ENCODE peak calls at places on chromosomes 2 and 18, in eight cellular contexts. B is fibroblast of lung, M is HFF-Myc, T is GM13977, W is astrocyte of the spinal cord, N is AG04449, Y is adrenal gland, F is keratinocyte. D is an unnamed sample.

GRCh38 chr2:27322301-27322765 is 564 bp downstream of the MPV17 start:
- DNase-seq in B (peak; percentile 17), M (no peak), T (no peak), W (no peak), N (no peak), Y (no peak), F (no peak), D (no peak)

GRCh38 chr18:58201728-58202405 is 157.8 kb downstream of the NEDD4L start:
- DNase-seq in B (no peak), M (no peak), T (no peak), W (no peak), N (no peak), Y (no peak), F (no peak), D (no peak)

GRCh38 chr2:44778221-44778654 is 163.3 kb upstream of the SIX3 start:
- DNase-seq in B (peak; percentile 12), M (no peak), T (no peak), W (no peak), N (no peak), Y (no peak), F (no peak), D (no peak)

GRCh38 chr2:161096336-161096735 is 63.9 kb upstream of the TANK start:
- DNase-seq in B (peak; percentile 23), M (no peak), T (no peak), W (peak; percentile 15), N (no peak), Y (no peak), F (no peak), D (no peak)

GRCh38 chr18:37985126-37985525 is 419.5 kb upstream of the CELF4 start:
- DNase-seq in B (no peak), M (no peak), T (no peak), W (no peak), N (no peak), Y (no peak), F (no peak), D (no peak)

GRCh38 chr2:240258685-240259084 is 118.2 kb upstream of the OTOS start:
- DNase-seq in B (no peak), M (no peak), T (no peak), W (no peak), N (no peak), Y (no peak), F (no peak), D (peak; percentile 7)

GRCh38 chr2:240800241-240800640 is 19.8 kb downstream of the KIF1A start:
- DNase-seq in B (peak; percentile 82), M (no peak), T (no peak), W (peak; percentile 37), N (no peak), Y (no peak), F (no peak), D (no peak)

GRCh38 chr2:173964565-173965371 is 405 bp downstream of the SP3 start:
- DNase-seq in B (peak; percentile 87), M (peak; percentile 49), T (peak; percentile 82), W (peak; percentile 87), N (no peak), Y (peak; percentile 89), F (no peak), D (peak; percentile 74)

GRCh38 chr18:33440011-33440383 is 524 bp downstream of the CCDC178 start:
- DNase-seq in B (peak; percentile 76), M (peak; percentile 1), T (peak; percentile 57), W (peak; percentile 79), N (peak; percentile 4), Y (no peak), F (no peak), D (peak; percentile 30)

GRCh38 chr2:133641497-133641896 is 73.2 kb upstream of the NCKAP5 start:
- DNase-seq in B (no peak), M (no peak), T (no peak), W (no peak), N (no peak), Y (no peak), F (peak; percentile 97), D (no peak)

GRCh38 chr2:174518397-174518796 is 31.6 kb upstream of the GPR155 start:
- DNase-seq in B (no peak), M (no peak), T (no peak), W (no peak), N (no peak), Y (no peak), F (no peak), D (no peak)

GRCh38 chr2:239735131-239735828 is 289.9 kb downstream of the NDUFA10 start:
- DNase-seq in B (no peak), M (no peak), T (no peak), W (no peak), N (no peak), Y (no peak), F (no peak), D (no peak)

GRCh38 chr2:239695728-239696240 is 295.0 kb upstream of the HDAC4 start:
- DNase-seq in B (no peak), M (no peak), T (no peak), W (no peak), N (no peak), Y (no peak), F (no peak), D (no peak)

GRCh38 chr2:229489016-229489415 is 217.9 kb upstream of the PID1 start:
- DNase-seq in B (peak; percentile 98), M (no peak), T (no peak), W (peak; percentile 95), N (no peak), Y (no peak), F (no peak), D (no peak)

DNA sequence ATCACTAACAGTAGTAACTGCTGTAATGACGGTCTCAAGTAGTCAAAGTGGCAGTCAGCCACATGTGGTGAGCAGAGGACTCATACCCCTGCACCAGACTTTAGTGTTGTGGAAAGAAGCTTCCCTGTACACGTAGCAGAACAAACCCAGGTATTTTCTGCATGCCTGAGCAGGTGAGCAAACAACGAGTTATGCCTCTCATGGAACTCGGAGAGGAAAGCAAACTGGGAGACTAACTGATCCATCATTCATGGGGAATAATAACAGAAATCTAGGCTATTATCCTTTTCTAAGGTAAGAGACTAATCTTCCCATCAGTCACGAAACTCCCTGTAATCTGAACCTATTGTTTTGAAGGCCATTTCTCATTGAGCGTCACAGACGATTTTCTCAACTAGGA is 1495.2 kb upstream of the NXPH2 start:
- DNase-seq in B (no peak), M (no peak), T (no peak), W (no peak), N (no peak), Y (no peak), F (no peak), D (no peak)
- TF ChIP-seq CTCF in B (no peak), M (no peak), T (no peak), W (no peak), N (no peak), Y (no peak), F (no peak), D (no peak)

GRCh38 chr18:68114989-68115388 is 598.5 kb upstream of the DSEL start:
- DNase-seq in B (no peak), M (no peak), T (no peak), W (no peak), N (no peak), Y (no peak), F (no peak), D (no peak)
- TF ChIP-seq CTCF in B (no peak), M (no peak), T (no peak), W (no peak), N (no peak), Y (no peak), F (no peak), D (no peak)

DNA sequence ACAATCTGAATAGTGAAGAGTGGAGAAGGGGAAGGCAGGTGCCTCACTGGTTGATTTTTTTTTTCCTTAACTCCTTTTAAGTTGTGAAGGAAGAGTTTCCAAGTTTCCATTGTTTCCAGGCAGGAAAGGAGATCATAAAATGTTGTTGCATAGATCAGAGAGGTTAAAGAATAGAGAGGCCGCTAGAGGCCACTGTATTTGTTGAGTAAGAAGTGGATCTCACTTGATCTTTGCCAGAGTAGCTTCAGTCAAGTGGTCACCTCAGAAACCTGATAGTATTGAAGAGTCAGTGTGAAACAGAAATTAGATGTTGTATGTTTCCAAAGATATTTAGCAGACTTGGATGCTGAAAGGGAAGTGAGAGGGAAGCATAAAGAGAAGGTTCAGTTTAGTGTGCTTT is 17.6 kb downstream of the CTNNA2 start:
- DNase-seq in B (peak; percentile 19), M (no peak), T (no peak), W (peak; percentile 3), N (no peak), Y (no peak), F (no peak), D (no peak)
- TF ChIP-seq CTCF in B (no peak), M (no peak), T (peak; percentile 15), W (no peak), N (no peak), Y (no peak), F (no peak), D (peak; percentile 50)

GRCh38 chr2:55617160-55618024 is at the start of gene PPP4R3B:
- DNase-seq in B (peak; percentile 100), M (peak; percentile 95), T (peak; percentile 93), W (peak; percentile 100), N (peak; percentile 99), Y (peak; percentile 100), F (peak; percentile 89), D (peak; percentile 98)
- TF ChIP-seq CTCF in B (peak; percentile 43), M (peak; percentile 38), T (peak; percentile 20), W (peak; percentile 36), N (peak; percentile 67), Y (peak; percentile 41), F (peak; percentile 49), D (peak; percentile 52)

DNA sequence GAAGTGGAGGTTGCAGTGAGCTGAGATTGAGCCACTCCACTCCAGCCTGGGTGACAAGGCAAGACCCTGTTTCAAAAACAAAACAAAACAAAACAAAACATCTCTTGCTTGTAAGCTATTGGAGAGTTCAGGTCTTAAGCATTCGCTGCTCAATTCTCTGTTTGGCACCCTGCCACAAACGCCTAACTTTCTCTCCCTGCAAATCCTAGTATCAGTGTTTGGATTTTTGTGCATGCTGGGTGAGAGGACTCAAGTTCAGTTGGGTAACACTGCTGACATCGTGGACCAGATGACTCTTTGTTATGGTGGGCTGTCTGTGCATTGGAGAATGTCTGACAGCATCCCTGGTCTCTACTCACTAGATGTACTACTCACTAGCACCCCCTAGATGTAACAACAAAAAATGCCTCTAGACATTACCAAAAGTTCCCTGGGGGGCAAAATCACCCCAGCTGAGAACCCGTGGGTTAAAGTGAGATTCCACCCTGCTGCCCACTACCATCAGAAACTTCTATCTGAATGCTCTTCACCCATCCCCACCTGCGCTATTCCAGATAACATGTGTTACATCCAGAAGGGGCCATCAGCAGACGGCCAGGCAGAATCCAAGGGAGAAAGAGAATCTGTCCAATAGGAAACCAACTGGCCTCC is 50.9 kb downstream of the CACNB4 start:
- DNase-seq in B (no peak), M (no peak), T (no peak), W (no peak), N (no peak), Y (no peak), F (no peak), D (no peak)
- TF ChIP-seq CTCF in B (peak; percentile 32), M (peak; percentile 49), T (peak; percentile 54), W (peak; percentile 20), N (no peak), Y (peak; percentile 8), F (peak; percentile 41), D (peak; percentile 30)

D was measured in progenitor cell of endocrine pancreas.